ENCODE peak calls at places on chromosomes 13 and 19, in five cellular contexts. M is cardiac muscle cell, E is adrenal gland, N is right lobe of liver, C is ovary. T is an unnamed sample. For H3K27me3 and H3K4me1, the result is how much of the 10 kb centered on the place peaks cover.

GRCh38 chr19:10764340-10764894 is 46.5 kb downstream of the DNM2 start:
- DNase-seq in M (peak), E (no peak), N (peak), C (no peak), T (no peak)

GRCh38 chr13:111629933-111630332 is 309.5 kb downstream of the TEX29 start:
- DNase-seq in M (no peak), E (no peak), N (no peak), C (no peak), T (no peak)

GRCh38 chr13:77829963-77830362 is 88.7 kb downstream of the EDNRB start:
- DNase-seq in M (no peak), E (no peak), N (no peak), C (no peak), T (no peak)

GRCh38 chr19:16012552-16012951 is 63.7 kb upstream of the TPM4 start:
- DNase-seq in M (no peak), E (no peak), N (no peak), C (no peak), T (no peak)

GRCh38 chr19:53132231-53132991 is at the start of gene ZNF415:
- DNase-seq in M (peak), E (peak), N (peak), C (peak), T (peak)

GRCh38 chr13:76711515-76712182 is 174.6 kb downstream of the KCTD12 start:
- DNase-seq in M (no peak), E (peak), N (no peak), C (peak), T (no peak)

GRCh38 chr19:45091031-45091918 is 1.7 kb upstream of the PPP1R37 start:
- DNase-seq in M (peak), E (peak), N (peak), C (peak), T (peak)

GRCh38 chr19:30556230-30556711 is 184.1 kb downstream of the ZNF536 start:
- DNase-seq in M (no peak), E (no peak), N (no peak), C (no peak), T (no peak)

GRCh38 chr19:2426661-2427322 is 594 bp downstream of the TIMM13 start:
- DNase-seq in M (peak), E (peak), N (peak), C (peak), T (peak)

GRCh38 chr19:5864013-5864720 is 6.2 kb downstream of the FUT5 start:
- DNase-seq in M (no peak), E (no peak), N (no peak), C (no peak), T (no peak)

GRCh38 chr13:27919934-27920676 is at the start of gene PDX1:
- DNase-seq in M (peak), E (peak), N (peak), C (no peak), T (peak)

GRCh38 chr13:46607768-46608553 is 55.0 kb downstream of the LRCH1 start:
- DNase-seq in M (no peak), E (no peak), N (peak), C (no peak), T (no peak)

GRCh38 chr19:30204721-30205120 is 167.5 kb upstream of the ZNF536 start:
- DNase-seq in M (no peak), E (no peak), N (no peak), C (no peak), T (no peak)

GRCh38 chr19:18232540-18233223 is 6.4 kb upstream of the PDE4C start:
- DNase-seq in M (peak), E (no peak), N (no peak), C (no peak), T (no peak)

GRCh38 chr19:18230941-18231734 is 4.9 kb upstream of the PDE4C start:
- DNase-seq in M (no peak), E (no peak), N (no peak), C (no peak), T (no peak)

GRCh38 chr19:18229915-18230314 is 3.7 kb upstream of the PDE4C start:
- DNase-seq in M (no peak), E (no peak), N (no peak), C (no peak), T (no peak)

GRCh38 chr19:18233224-18233825 is 7.1 kb upstream of the PDE4C start:
- DNase-seq in M (peak), E (peak), N (peak), C (no peak), T (no peak)

GRCh38 chr19:18231775-18232174 is 5.5 kb upstream of the PDE4C start:
- DNase-seq in M (no peak), E (no peak), N (no peak), C (no peak), T (no peak)
- H3K27me3 ChIP-seq in M (under half), E (under half), N (under half), C (under half), T (under half)

GRCh38 chr13:62321139-62321538 is 905.5 kb upstream of the PCDH20 start:
- DNase-seq in M (no peak), E (no peak), N (no peak), C (no peak), T (no peak)

GRCh38 chr13:62321895-62322294 is 906.2 kb upstream of the PCDH20 start:
- DNase-seq in M (no peak), E (no peak), N (no peak), C (no peak), T (no peak)

GRCh38 chr13:62324842-62325241 is 909.2 kb upstream of the PCDH20 start:
- DNase-seq in M (no peak), E (no peak), N (no peak), C (no peak), T (no peak)

GRCh38 chr13:62320731-62321130 is 905.1 kb upstream of the PCDH20 start:
- DNase-seq in M (no peak), E (no peak), N (no peak), C (no peak), T (no peak)

GRCh38 chr13:62320129-62320724 is 904.6 kb upstream of the PCDH20 start:
- DNase-seq in M (peak), E (no peak), N (no peak), C (no peak), T (no peak)
- TF ChIP-seq CTCF in M (peak), E (peak), N (peak), C (no peak), T (peak)

DNA sequence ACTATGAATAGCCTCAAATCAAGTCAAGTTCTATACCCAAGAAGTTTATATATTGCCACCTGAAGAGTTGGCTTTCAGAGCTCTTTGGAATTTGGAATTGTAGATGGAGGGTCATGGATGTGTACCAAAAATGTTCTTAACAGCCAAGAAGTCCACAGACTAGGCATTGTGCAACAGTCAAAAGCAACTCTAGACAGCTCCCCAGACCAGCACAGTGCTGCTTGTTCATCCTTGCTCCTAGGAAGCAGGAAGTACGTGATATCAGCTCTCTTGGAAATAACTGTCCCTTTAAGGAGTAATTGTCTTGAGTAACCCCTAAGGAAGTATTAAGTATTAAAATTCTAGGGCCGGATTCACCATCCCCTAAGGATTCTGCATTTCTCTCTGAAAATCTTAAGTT is 30.7 kb upstream of the IL17D start:
- DNase-seq in M (no peak), E (no peak), N (no peak), C (no peak), T (no peak)
- H3K4me1 ChIP-seq in M (under half), E (under half), N (under half), C (under half), T (under half)

GRCh38 chr19:48698046-48698445 is 2.3 kb downstream of the FUT2 start:
- DNase-seq in M (no peak), E (no peak), N (no peak), C (no peak), T (no peak)

GRCh38 chr19:48695743-48696352 is at the start of gene FUT2:
- DNase-seq in M (no peak), E (no peak), N (peak), C (no peak), T (peak)

GRCh38 chr19:48696353-48697010 is 711 bp downstream of the FUT2 start:
- DNase-seq in M (no peak), E (no peak), N (no peak), C (no peak), T (peak)
- H3K27me3 ChIP-seq in M (under half), E (under half), N (under half), C (under half), T (under half)

GRCh38 chr19:47003611-47003935 is 16.1 kb upstream of the NPAS1 start:
- DNase-seq in M (no peak), E (no peak), N (no peak), C (no peak), T (no peak)
- TF ChIP-seq CTCF in M (no peak), E (no peak), N (no peak), C (no peak), T (no peak)

DNA sequence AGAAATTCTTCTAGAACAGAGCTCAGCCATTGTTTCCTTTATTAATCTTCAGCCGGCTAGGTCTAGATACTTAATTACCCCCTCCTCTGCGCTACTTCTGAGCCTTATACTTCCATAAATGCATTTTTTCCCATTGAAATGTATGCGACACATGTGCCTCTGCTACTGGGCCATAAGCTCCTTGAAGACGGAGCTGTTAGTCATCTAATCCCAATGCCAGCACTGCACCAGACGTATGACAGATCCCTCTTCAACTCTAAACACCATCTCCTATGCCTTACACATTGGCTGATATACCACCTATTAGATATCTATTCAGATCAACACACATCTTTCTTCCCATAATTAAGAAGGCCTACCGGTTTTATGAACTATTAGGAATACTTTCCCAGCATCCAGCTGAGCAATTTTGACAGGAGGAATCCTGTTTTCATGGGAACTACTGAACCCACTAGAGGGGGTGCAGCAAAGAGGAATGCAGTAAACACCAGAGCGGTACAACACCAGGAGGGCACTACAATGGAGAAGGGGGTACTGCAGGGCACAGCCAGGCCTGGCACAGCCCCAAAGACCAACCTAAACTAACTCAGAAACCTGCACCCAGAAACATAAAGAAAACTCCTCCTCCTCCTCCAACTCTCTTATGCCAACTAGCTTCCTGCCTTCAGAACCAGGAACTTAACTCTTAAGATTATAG is 18.8 kb downstream of the STK24 start:
- DNase-seq in M (no peak), E (no peak), N (no peak), C (no peak), T (no peak)
- H3K4me1 ChIP-seq in M (under half), E (under half), N (under half), C (under half), T (under half)

GRCh38 chr19:50312967-50313811 is 16.0 kb downstream of the KCNC3 start:
- DNase-seq in M (no peak), E (no peak), N (no peak), C (no peak), T (no peak)
- H3K27me3 ChIP-seq in M (under half), E (under half), N (under half), C (under half), T (under half)